ENCODE peak calls at places on chromosomes 3 and 15, in seven cellular contexts. N is H1, P is HCT116, O is A549, Q is IMR-90, R is GM12878, A is K562. U is an unnamed sample.

GRCh38 chr15:60477991-60478632 is 830 bp downstream of the ICE2 start:
- DNase-seq in Q (peak; percentile 49), N (no peak), O (no peak), A (no peak), R (peak; percentile 15), P (no peak), U (peak; percentile 21)

GRCh38 chr15:71658827-71659729 is 151.3 kb upstream of the NR2E3 start:
- DNase-seq in O (no peak), N (no peak), Q (no peak), A (no peak), P (no peak), R (no peak), U (no peak)

GRCh38 chr15:32637704-32638103 is 3.8 kb upstream of the SCG5 start:
- DNase-seq in P (no peak), A (no peak), Q (no peak), N (no peak), R (no peak), O (no peak), U (no peak)

GRCh38 chr3:114878119-114878839 is 268.8 kb downstream of the ZBTB20 start:
- DNase-seq in R (no peak), N (no peak), Q (peak; percentile 81), P (peak; percentile 62), A (no peak), O (no peak), U (no peak)

GRCh38 chr15:37220949-37221670 is 120.8 kb upstream of the MEIS2 start:
- DNase-seq in Q (no peak), P (no peak), O (no peak), R (no peak), N (no peak), A (no peak), U (no peak)

GRCh38 chr3:43959498-43960447 is 269.0 kb downstream of the ABHD5 start:
- DNase-seq in R (no peak), A (no peak), O (no peak), Q (no peak), P (no peak), N (no peak), U (no peak)

GRCh38 chr3:197736010-197736490 is 654 bp downstream of the RUBCN start:
- DNase-seq in R (no peak), O (peak; percentile 31), A (no peak), N (peak; percentile 50), P (no peak), Q (no peak), U (no peak)

GRCh38 chr3:127455541-127456450 is 134.7 kb downstream of the TPRA1 start:
- DNase-seq in P (peak; percentile 34), N (peak; percentile 97), A (peak; percentile 81), Q (peak; percentile 29), O (peak; percentile 79), R (no peak), U (peak; percentile 41)

GRCh38 chr3:65729973-65730372 is 308.7 kb downstream of the MAGI1 start:
- DNase-seq in O (no peak), A (no peak), P (no peak), R (no peak), Q (peak; percentile 76), N (no peak), U (no peak)

GRCh38 chr3:129448187-129448895 is 8.3 kb downstream of the IFT122 start:
- DNase-seq in O (no peak), N (no peak), A (no peak), Q (no peak), P (no peak), R (no peak), U (no peak)

GRCh38 chr15:61411941-61412510 is 182.9 kb upstream of the RORA start:
- DNase-seq in A (no peak), P (no peak), Q (no peak), R (no peak), O (no peak), N (no peak), U (no peak)

GRCh38 chr15:52163321-52164190 is 27.6 kb downstream of the GNB5 start:
- DNase-seq in A (peak; percentile 31), Q (no peak), R (no peak), N (peak; percentile 79), P (no peak), O (no peak), U (no peak)

GRCh38 chr3:97872209-97873042 is 50.6 kb downstream of the CRYBG3 start:
- DNase-seq in R (no peak), A (no peak), N (no peak), P (no peak), Q (peak; percentile 97), O (no peak), U (no peak)

GRCh38 chr3:12479919-12480425 is 4.3 kb upstream of the TSEN2 start:
- DNase-seq in R (no peak), N (peak; percentile 64), O (peak; percentile 82), P (peak; percentile 48), Q (peak; percentile 55), A (peak; percentile 72), U (peak; percentile 66)

GRCh38 chr3:52836991-52837390 is 2.2 kb upstream of the MUSTN1 start:
- DNase-seq in N (no peak), R (no peak), A (no peak), O (no peak), P (no peak), Q (no peak), U (no peak)

GRCh38 chr3:81484532-81484931 is 276.9 kb downstream of the GBE1 start:
- DNase-seq in O (no peak), R (no peak), A (no peak), P (no peak), Q (no peak), N (no peak), U (no peak)

GRCh38 chr3:149324332-149324731 is 9.1 kb downstream of the TM4SF18 start:
- DNase-seq in N (no peak), R (no peak), Q (no peak), P (no peak), A (no peak), O (no peak), U (no peak)

GRCh38 chr3:94965867-94966471 is 903.1 kb downstream of the NSUN3 start:
- DNase-seq in N (no peak), P (no peak), R (no peak), O (no peak), A (no peak), Q (no peak), U (no peak)

GRCh38 chr3:109113361-109113760 is 4.6 kb downstream of the MORC1 start:
- DNase-seq in Q (no peak), R (no peak), P (no peak), N (no peak), O (no peak), A (no peak), U (no peak)
- TF ChIP-seq CEBPB in Q (no peak), R (no peak), P (no peak), N (no peak), O (no peak), A (no peak), U (no peak)

GRCh38 chr3:150385296-150386242 is 22.5 kb upstream of the TSC22D2 start:
- DNase-seq in O (no peak), N (no peak), R (peak; percentile 75), P (no peak), Q (no peak), A (no peak), U (no peak)

GRCh38 chr3:150384517-150385212 is 23.4 kb upstream of the TSC22D2 start:
- DNase-seq in P (no peak), A (peak; percentile 72), O (no peak), N (no peak), R (peak; percentile 97), Q (peak; percentile 12), U (peak; percentile 76)

GRCh38 chr3:150393745-150394144 is 14.4 kb upstream of the TSC22D2 start:
- DNase-seq in A (no peak), N (no peak), Q (no peak), R (no peak), P (no peak), O (no peak), U (no peak)

GRCh38 chr3:150391200-150391599 is 16.9 kb upstream of the TSC22D2 start:
- DNase-seq in R (no peak), Q (peak; percentile 68), A (no peak), N (no peak), P (no peak), O (no peak), U (no peak)

DNA sequence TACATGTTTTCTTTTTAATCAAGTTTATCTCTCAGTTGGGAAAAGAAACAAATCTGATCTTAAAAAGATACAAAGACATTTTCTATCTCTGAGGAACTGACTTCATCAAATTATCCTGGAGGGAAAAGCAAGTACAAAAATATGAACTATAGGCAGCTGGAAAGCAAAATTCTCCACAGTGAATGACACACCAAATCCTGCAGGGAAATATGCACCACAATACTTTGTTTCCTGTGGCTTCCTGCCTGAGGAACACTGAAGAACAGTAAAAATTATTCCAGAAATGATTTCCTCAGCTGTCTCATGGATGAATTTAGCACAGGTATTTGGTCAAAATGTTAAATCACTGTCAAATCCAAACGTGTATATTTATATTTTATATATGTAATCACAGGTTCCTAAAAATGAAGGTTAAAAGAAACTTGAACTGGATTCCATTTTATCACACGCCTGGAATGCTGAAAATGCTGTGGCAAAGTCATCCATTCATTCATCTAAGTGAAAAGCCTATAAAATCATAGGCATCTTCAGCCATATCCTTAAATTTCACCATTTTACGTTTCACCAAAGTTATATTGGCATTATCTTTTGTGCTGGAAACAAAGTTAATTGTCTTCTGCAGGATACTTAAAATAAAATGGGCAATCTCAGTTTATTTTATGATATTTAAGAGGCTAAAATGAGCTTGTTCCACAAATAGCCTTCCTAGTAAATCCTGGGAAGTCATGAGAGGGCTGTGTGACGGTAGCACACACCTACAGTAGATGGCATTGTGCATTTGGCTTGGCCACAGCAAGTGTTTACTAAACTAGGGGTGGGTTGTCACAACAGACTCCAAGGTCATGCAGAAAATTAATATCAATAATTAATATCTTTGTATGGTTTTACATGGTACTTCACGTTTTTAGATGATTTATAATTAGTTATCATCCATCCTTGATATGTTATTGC is 19.4 kb upstream of the TSC22D2 start:
- DNase-seq in P (no peak), R (no peak), A (no peak), N (no peak), Q (no peak), O (no peak), U (no peak)
- TF ChIP-seq CEBPB in P (no peak), R (no peak), A (no peak), N (no peak), Q (no peak), O (no peak), U (no peak)

DNA sequence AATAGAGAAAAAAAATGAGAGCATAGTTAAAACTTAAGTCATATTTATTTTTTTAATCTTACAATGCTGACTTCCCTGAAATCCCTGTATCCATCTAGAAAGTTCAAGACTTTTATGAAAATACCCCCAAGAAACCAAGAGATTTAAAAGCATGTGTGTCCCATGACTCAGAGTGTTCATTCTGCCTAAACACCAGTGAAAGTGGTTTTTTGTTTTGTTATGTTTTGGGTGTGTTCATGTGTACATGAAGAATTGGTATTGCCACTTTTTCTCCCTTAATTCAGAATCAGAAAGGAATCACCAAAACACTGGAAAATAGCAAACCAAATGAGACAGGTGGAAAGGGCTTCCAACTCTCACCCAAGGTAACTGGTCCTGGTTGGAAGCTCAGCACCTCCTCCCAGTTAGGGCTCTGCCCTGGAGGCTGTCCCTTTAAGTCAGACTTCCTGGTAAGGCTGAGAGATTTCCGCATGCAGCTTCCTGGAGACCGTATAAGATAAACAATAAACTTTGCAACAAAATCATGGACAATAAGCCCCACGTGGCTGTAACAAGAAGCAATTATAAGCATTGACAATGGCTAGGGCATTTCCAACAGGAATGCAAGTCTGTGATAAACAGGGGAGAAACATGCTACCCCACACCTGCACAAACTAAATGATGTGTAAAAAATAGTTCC is 121.9 kb upstream of the ARHGEF3 start:
- DNase-seq in Q (peak; percentile 35), R (no peak), P (peak; percentile 18), A (no peak), O (no peak), N (no peak), U (no peak)
- TF ChIP-seq CEBPB in Q (no peak), R (no peak), P (no peak), A (no peak), O (no peak), N (no peak), U (no peak)

GRCh38 chr3:39812537-39812936 is 3.1 kb downstream of the MYRIP start:
- DNase-seq in O (no peak), A (no peak), Q (no peak), R (no peak), P (no peak), N (no peak), U (peak; percentile 6)
- TF ChIP-seq CEBPB in O (no peak), A (no peak), Q (no peak), R (no peak), P (no peak), N (no peak), U (no peak)